ENCODE peak calls at places on chromosomes 16 and 17, in eight cellular contexts. K is Panc1, V is esophagus squamous epithelium, I is ovary, P is astrocyte, Q is stomach, Y is A549, U is RWPE2. R is an unnamed sample.

GRCh38 chr16:29310852-29311314 is 95.6 kb downstream of the NPIPB11 start:
- DNase-seq in Q (peak; percentile 86), Y (no peak), P (no peak), K (no peak), U (no peak), V (no peak), I (peak; percentile 70), R (peak; percentile 34)

GRCh38 chr16:57614546-57615343 is 13.7 kb upstream of the ADGRG1 start:
- DNase-seq in K (no peak), P (no peak), Y (no peak), U (peak; percentile 44), V (no peak), Q (peak; percentile 25), I (no peak), R (peak; percentile 13)

GRCh38 chr17:76869209-76869877 is 1.1 kb downstream of the MGAT5B start:
- DNase-seq in Q (no peak), V (no peak), U (no peak), Y (no peak), I (no peak), K (no peak), P (no peak), R (no peak)

GRCh38 chr17:39801055-39801454 is 63.1 kb downstream of the IKZF3 start:
- DNase-seq in Q (no peak), P (no peak), Y (no peak), K (no peak), U (no peak), I (no peak), V (no peak), R (no peak)

GRCh38 chr17:6474906-6475305 is 30.7 kb downstream of the PIMREG start:
- DNase-seq in I (no peak), P (no peak), V (no peak), K (no peak), Q (no peak), U (no peak), Y (no peak), R (no peak)

GRCh38 chr17:39684369-39685043 is 3.4 kb downstream of the PGAP3 start:
- DNase-seq in Q (no peak), I (no peak), Y (no peak), V (no peak), P (no peak), K (no peak), U (peak; percentile 30), R (no peak)

GRCh38 chr17:32276217-32276616 is 10.6 kb downstream of the RHBDL3 start:
- DNase-seq in Q (no peak), U (no peak), Y (no peak), K (no peak), P (no peak), I (no peak), V (no peak), R (no peak)

GRCh38 chr17:35577826-35578194 is 561 bp downstream of the PEX12 start:
- DNase-seq in K (no peak), Y (no peak), V (no peak), Q (no peak), I (no peak), P (no peak), U (no peak), R (no peak)

GRCh38 chr16:50593410-50594139 is 45.4 kb downstream of the NKD1 start:
- DNase-seq in V (no peak), Q (no peak), K (no peak), I (no peak), U (no peak), Y (no peak), P (no peak), R (peak; percentile 41)

GRCh38 chr17:74864866-74865395 is 5.2 kb upstream of the GRIN2C start:
- DNase-seq in U (no peak), Q (peak; percentile 75), V (no peak), I (peak; percentile 78), Y (peak; percentile 78), K (peak; percentile 47), P (no peak), R (peak; percentile 85)

GRCh38 chr17:74868251-74868907 is 4.4 kb downstream of the FDXR start:
- DNase-seq in V (no peak), U (no peak), K (no peak), P (no peak), Y (no peak), Q (no peak), I (no peak), R (no peak)

GRCh38 chr17:74865504-74866197 is 6.0 kb upstream of the GRIN2C start:
- DNase-seq in U (peak; percentile 65), P (no peak), V (no peak), K (no peak), Y (no peak), Q (no peak), I (no peak), R (no peak)

GRCh38 chr17:74864297-74864865 is 4.7 kb upstream of the GRIN2C start:
- DNase-seq in I (no peak), Q (no peak), K (no peak), Y (no peak), U (no peak), P (no peak), V (no peak), R (no peak)

DNA sequence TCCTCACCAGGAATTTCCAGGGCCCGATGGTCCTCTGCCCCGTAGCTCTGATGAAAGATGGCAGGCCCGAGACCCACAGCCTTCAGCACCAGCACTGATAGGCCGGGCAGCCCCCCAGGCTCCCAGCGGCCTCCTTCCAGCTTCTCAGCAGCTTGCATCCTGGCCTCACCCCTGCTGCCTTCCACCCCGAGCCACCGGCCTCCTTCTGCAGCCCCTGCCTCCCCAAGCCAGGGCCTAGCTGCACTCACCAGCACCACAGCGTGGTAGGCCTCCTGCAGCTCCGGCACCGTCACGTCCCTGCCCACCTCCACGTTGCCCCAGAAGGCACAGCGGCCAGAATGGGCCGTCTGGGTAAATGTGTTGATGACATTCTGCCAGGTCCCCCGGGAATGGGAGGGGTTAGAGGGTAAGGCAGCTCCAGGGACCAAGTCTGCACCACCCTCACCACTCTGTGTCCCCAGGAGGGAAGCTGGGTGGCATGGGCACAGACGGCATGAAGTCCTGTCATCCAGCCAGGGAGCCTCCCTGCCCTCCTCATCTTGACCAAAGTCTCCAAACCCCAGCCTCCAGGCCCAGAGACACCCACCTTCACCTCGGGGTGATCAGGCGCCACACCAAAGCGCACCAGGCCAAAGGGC is 6.5 kb downstream of the FDXR start:
- DNase-seq in I (no peak), U (peak; percentile 62), V (no peak), P (no peak), Q (no peak), Y (no peak), K (no peak), R (no peak)
- TF ChIP-seq CTCF in I (no peak), U (no peak), V (no peak), P (no peak), Q (no peak), Y (no peak), K (no peak), R (no peak)

GRCh38 chr17:10697092-10698081 is at the start of the genes ADPRM and SCO1:
- DNase-seq in U (peak; percentile 93), Y (peak; percentile 95), P (peak; percentile 89), I (peak; percentile 90), Q (peak; percentile 95), V (peak; percentile 69), K (peak; percentile 76), R (peak; percentile 96)

GRCh38 chr17:10699861-10700260 is 2.5 kb downstream of the ADPRM start:
- DNase-seq in U (no peak), I (no peak), V (no peak), P (no peak), Y (no peak), K (no peak), Q (no peak), R (no peak)

GRCh38 chr17:10698116-10698818 is 873 bp downstream of the ADPRM start:
- DNase-seq in V (no peak), U (no peak), Q (no peak), K (no peak), P (peak; percentile 2), Y (no peak), I (no peak), R (no peak)

GRCh38 chr17:10705727-10706126 is 8.3 kb downstream of the ADPRM start:
- DNase-seq in P (no peak), Q (no peak), V (no peak), Y (no peak), U (no peak), I (no peak), K (no peak), R (no peak)

GRCh38 chr17:10702574-10702973 is 5.2 kb downstream of the ADPRM start:
- DNase-seq in I (no peak), V (no peak), K (no peak), P (peak; percentile 29), Y (no peak), Q (no peak), U (no peak), R (no peak)
- H3K4me1 ChIP-seq in I (peaks cover 4% of the 10 kb centered on the region), V (no peaks in the 10 kb centered on the region), K (peaks cover 4% of the 10 kb centered on the region), P (peaks cover 5% of the 10 kb centered on the region), Y (no peaks in the 10 kb centered on the region), Q (peaks cover 38% of the 10 kb centered on the region), U (peaks cover 5% of the 10 kb centered on the region), R (peaks cover 12% of the 10 kb centered on the region)

GRCh38 chr17:161481-161880 is 20.0 kb downstream of the DOC2B start:
- DNase-seq in Y (no peak), Q (no peak), I (no peak), K (no peak), U (no peak), V (no peak), P (no peak), R (no peak)

GRCh38 chr17:165939-166338 is 15.5 kb downstream of the DOC2B start:
- DNase-seq in V (no peak), Q (no peak), Y (no peak), I (no peak), P (no peak), U (no peak), K (no peak), R (no peak)

GRCh38 chr17:163514-164103 is 17.8 kb downstream of the DOC2B start:
- DNase-seq in P (no peak), U (no peak), Q (no peak), K (no peak), Y (no peak), V (no peak), I (no peak), R (no peak)

GRCh38 chr17:162689-163088 is 18.8 kb downstream of the DOC2B start:
- DNase-seq in I (no peak), P (no peak), U (no peak), Y (no peak), K (no peak), V (no peak), Q (no peak), R (no peak)

DNA sequence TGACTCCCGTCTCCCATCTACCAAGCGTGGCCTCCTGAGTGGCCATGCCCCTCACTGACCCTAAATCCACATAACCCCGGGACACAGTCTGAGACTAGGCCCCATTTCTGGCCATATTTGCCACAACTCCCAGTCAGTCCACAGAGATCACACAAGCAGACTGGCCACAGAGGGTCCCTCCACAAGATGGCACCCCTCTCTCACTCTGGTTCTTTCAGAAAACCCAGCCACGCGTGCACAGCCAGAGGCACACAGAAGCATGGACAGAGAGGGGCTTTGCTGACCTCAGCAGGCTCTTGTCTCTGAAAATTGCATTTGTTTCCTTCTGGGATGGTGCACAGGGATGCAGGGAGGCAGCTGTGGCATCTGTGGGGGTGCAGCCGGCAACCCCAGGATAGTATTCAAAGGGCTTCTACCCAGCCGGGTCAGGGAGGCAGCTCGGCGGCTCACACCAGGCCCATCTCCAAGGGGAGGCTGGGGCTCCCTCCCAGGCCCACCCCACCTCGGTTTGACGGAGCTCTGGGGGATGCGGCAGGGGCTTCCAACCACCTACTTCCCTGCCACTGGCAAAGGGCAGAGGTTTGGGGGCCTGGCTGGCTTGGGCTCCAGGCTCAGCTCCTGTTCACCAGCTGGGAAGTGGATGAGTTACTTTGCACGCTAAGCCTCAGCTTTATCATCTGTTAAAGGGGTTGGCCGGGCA is 16.8 kb downstream of the DOC2B start:
- DNase-seq in V (no peak), U (no peak), Y (peak; percentile 65), K (peak; percentile 10), P (peak; percentile 37), Q (peak; percentile 47), I (peak; percentile 78), R (peak; percentile 49)
- TF ChIP-seq CTCF in V (no peak), U (peak; percentile 35), Y (peak; percentile 51), K (peak; percentile 76), P (peak; percentile 31), Q (no peak), I (peak; percentile 74), R (peak; percentile 67)

GRCh38 chr17:64780096-64781012 is 118.2 kb upstream of the SMURF2 start:
- DNase-seq in Q (peak; percentile 73), U (peak; percentile 75), Y (peak; percentile 62), V (no peak), P (peak; percentile 10), I (no peak), K (no peak), R (peak; percentile 82)
- H3K4me1 ChIP-seq in Q (peaks cover 64% of the 10 kb centered on the region), U (no peaks in the 10 kb centered on the region), Y (peaks cover 15% of the 10 kb centered on the region), V (peaks cover 55% of the 10 kb centered on the region), P (peaks cover 38% of the 10 kb centered on the region), I (peaks cover 12% of the 10 kb centered on the region), K (no peaks in the 10 kb centered on the region), R (peaks cover 56% of the 10 kb centered on the region)

R was measured in heart left ventricle.